ENCODE peak calls at places on chromosome 5, in four cellular contexts. J, E, B and Z are unnamed samples.
A peak's percentile ranks its signal among the peaks of the same experiment; 100 is the strongest.

GRCh38 chr5:126846344-126846743 is 69.4 kb downstream of the LMNB1 start:
- DNase-seq in E (no peak), J (no peak), B (no peak), Z (no peak)

GRCh38 chr5:173329370-173330150 is 1.3 kb upstream of the STC2 start:
- DNase-seq in B (no peak), J (no peak), E (peak; percentile 88), Z (no peak)

GRCh38 chr5:59665086-59665831 is 228.3 kb downstream of the PDE4D start:
- DNase-seq in B (no peak), E (no peak), J (no peak), Z (no peak)

GRCh38 chr5:116553366-116553765 is 21.3 kb downstream of the SEMA6A start:
- DNase-seq in B (no peak), E (no peak), J (no peak), Z (no peak)

GRCh38 chr5:52684056-52684455 is 103.7 kb upstream of the ITGA1 start:
- DNase-seq in E (no peak), J (no peak), B (no peak), Z (no peak)

GRCh38 chr5:78754655-78755054 is 106.1 kb upstream of the LHFPL2 start:
- DNase-seq in B (no peak), E (no peak), J (no peak), Z (no peak)

GRCh38 chr5:74643160-74643562 is 2.6 kb upstream of the ENC1 start:
- DNase-seq in E (no peak), B (no peak), J (no peak), Z (no peak)

GRCh38 chr5:176355400-176356178 is 6.0 kb downstream of the KIAA1191 start:
- DNase-seq in E (no peak), B (no peak), J (no peak), Z (no peak)

GRCh38 chr5:136031713-136032112 is 2.9 kb downstream of the TGFBI start:
- DNase-seq in E (no peak), B (no peak), J (no peak), Z (no peak)

GRCh38 chr5:83433891-83434290 is 37.7 kb upstream of the VCAN start:
- DNase-seq in B (no peak), E (no peak), J (no peak), Z (no peak)

GRCh38 chr5:313265-313664 is 8.2 kb upstream of the AHRR start:
- DNase-seq in J (no peak), E (no peak), B (no peak), Z (no peak)

GRCh38 chr5:110333384-110333783 is 393.1 kb downstream of the TMEM232 start:
- DNase-seq in B (no peak), J (no peak), E (no peak), Z (no peak)

GRCh38 chr5:152514827-152515397 is 109.8 kb upstream of the NMUR2 start:
- DNase-seq in B (no peak), J (no peak), E (no peak), Z (no peak)

GRCh38 chr5:172939045-172939444 is 20.2 kb upstream of the RPL26L1 start:
- DNase-seq in J (no peak), E (no peak), B (no peak), Z (no peak)

GRCh38 chr5:17411436-17411835 is 86.6 kb upstream of the TAF11L2 start:
- DNase-seq in J (no peak), E (no peak), B (no peak), Z (no peak)

GRCh38 chr5:10789021-10789420 is 28.0 kb upstream of the DAP start:
- DNase-seq in E (no peak), J (no peak), B (no peak), Z (no peak)

GRCh38 chr5:19928556-19929421 is 59.2 kb downstream of the CDH18 start:
- DNase-seq in J (no peak), B (no peak), E (no peak), Z (no peak)

GRCh38 chr5:81315336-81315735 is 13.9 kb downstream of the ZCCHC9 start:
- DNase-seq in B (no peak), J (no peak), E (no peak), Z (no peak)

GRCh38 chr5:176691524-176691923 is 44.2 kb downstream of the TSPAN17 start:
- DNase-seq in B (no peak), J (no peak), E (no peak), Z (no peak)

GRCh38 chr5:13814293-13814692 is 130.2 kb downstream of the DNAH5 start:
- DNase-seq in J (no peak), B (no peak), E (no peak), Z (no peak)

GRCh38 chr5:133421394-133421793 is 190.9 kb downstream of the FSTL4 start:
- DNase-seq in B (peak; percentile 49), J (no peak), E (peak; percentile 38), Z (no peak)

GRCh38 chr5:178768371-178769260 is 38.2 kb upstream of the ZNF354A start:
- DNase-seq in J (no peak), E (peak; percentile 37), B (no peak), Z (no peak)
- H3K9me3 ChIP-seq in J (no peaks in the 10 kb centered on the region), E (no peaks in the 10 kb centered on the region), B (peaks cover 74% of the 10 kb centered on the region), Z (no peaks in the 10 kb centered on the region)

GRCh38 chr5:2892601-2893000 is 141.1 kb upstream of the IRX2 start:
- DNase-seq in E (no peak), B (no peak), J (no peak), Z (no peak)

GRCh38 chr5:2888520-2889060 is 137.1 kb upstream of the IRX2 start:
- DNase-seq in B (no peak), J (no peak), E (no peak), Z (no peak)

GRCh38 chr5:2894347-2895135 is 143.1 kb upstream of the IRX2 start:
- DNase-seq in J (no peak), B (no peak), E (no peak), Z (no peak)

GRCh38 chr5:2889946-2890475 is 138.5 kb upstream of the IRX2 start:
- DNase-seq in J (no peak), B (no peak), E (no peak), Z (no peak)

DNA sequence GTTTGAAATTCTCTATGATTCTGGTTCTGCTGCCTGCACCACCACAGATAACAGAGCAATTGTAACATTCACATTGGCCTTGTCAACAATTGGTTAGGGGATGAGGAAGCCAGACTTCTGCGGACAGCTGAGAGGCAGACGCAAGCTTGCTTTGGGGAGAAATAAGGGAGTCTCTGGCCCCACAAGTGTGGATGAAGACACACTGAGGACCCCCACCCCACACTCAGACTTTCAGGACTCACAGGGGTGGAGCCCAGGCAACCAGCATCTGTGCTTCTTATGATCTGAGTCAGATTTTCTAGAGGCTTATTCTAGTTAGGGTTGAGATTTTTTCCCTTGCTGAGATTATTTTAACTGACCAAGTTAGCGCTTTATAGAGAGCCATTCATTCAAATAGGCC is 140.3 kb upstream of the IRX2 start:
- DNase-seq in B (no peak), J (no peak), E (no peak), Z (no peak)
- H3K9me3 ChIP-seq in B (no peaks in the 10 kb centered on the region), J (no peaks in the 10 kb centered on the region), E (no peaks in the 10 kb centered on the region), Z (no peaks in the 10 kb centered on the region)

DNA sequence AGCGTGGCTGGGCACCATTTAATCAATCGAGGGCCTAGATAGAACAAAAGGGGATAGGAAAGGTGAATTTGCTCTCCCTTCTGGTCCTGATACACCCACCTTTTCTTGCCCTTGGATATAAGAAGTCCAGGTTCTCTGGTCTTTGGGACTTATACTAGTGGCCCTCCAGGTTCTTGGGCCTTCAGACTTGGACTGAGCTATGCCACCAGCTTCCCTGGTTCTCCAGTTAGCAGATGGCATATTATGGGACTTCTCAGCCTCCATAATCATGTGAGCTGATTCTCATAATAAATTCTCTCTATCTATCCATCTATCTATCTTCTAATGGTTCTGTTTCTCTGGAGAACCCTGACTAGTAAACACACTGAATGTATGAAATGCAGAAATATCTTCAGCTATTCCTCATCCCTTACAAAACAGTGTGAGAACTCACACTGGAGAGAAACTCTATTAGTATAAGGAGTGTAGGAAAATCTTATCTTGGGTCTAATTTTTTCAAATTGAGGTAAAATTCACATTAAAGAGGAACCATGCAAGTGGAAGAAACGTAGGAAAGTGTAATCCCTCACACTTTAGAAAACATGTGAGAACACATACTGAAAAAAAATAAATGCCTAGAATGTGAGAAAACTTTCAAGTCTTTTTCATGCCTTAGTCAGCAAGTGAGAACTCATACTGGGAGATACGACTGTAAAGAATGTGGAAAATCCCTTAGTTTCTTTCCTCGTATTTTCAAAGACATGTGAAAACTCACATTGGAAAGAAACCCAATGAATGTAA is 15.5 kb downstream of the PCDHB15 start:
- DNase-seq in B (no peak), J (no peak), E (no peak), Z (no peak)
- H3K9me3 ChIP-seq in B (peaks cover 74% of the 10 kb centered on the region), J (peaks cover 38% of the 10 kb centered on the region), E (peaks cover 100% of the 10 kb centered on the region), Z (peaks cover 25% of the 10 kb centered on the region)

GRCh38 chr5:112240011-112240410 is 179.1 kb downstream of the EPB41L4A start:
- DNase-seq in E (no peak), B (no peak), J (no peak), Z (no peak)
- H3K9me3 ChIP-seq in E (no peaks in the 10 kb centered on the region), B (no peaks in the 10 kb centered on the region), J (no peaks in the 10 kb centered on the region), Z (no peaks in the 10 kb centered on the region)

GRCh38 chr5:147773587-147773986 is 8.9 kb downstream of the JAKMIP2 start:
- DNase-seq in E (no peak), J (no peak), B (no peak), Z (no peak)
- H3K9me3 ChIP-seq in E (no peaks in the 10 kb centered on the region), J (no peaks in the 10 kb centered on the region), B (peaks cover 6% of the 10 kb centered on the region), Z (no peaks in the 10 kb centered on the region)

DNA sequence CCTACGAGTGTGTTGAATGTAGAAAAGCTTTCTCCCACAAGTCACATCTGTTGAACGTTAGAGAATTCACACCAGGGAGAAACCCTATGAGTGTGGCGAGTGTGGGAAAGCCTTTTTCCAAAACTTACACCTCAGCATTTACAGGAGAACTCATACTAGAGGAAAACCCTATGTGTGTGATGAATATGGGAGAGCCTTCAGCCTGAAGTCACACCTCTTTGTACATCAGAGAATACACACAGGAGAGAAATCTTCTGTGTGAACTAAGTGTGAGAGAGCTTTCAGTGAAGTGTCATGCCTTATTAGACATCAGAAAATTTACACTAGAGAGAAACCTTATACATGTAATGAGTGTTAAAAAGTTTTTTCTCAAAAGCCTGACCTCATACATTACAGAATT is 41.8 kb upstream of the GPX3 start:
- DNase-seq in E (no peak), J (no peak), B (no peak), Z (no peak)
- H3K9me3 ChIP-seq in E (peaks cover 21% of the 10 kb centered on the region), J (no peaks in the 10 kb centered on the region), B (peaks cover 31% of the 10 kb centered on the region), Z (no peaks in the 10 kb centered on the region)

GRCh38 chr5:180251141-180251540 is 40.7 kb downstream of the MAPK9 start:
- DNase-seq in E (no peak), B (no peak), J (no peak), Z (no peak)
- H3K9me3 ChIP-seq in E (peaks cover 90% of the 10 kb centered on the region), B (peaks cover 51% of the 10 kb centered on the region), J (peaks cover 48% of the 10 kb centered on the region), Z (peaks cover 21% of the 10 kb centered on the region)

GRCh38 chr5:149094996-149095395 is 32.1 kb upstream of the SH3TC2 start:
- DNase-seq in B (no peak), E (no peak), J (no peak), Z (no peak)
- H3K9me3 ChIP-seq in B (no peaks in the 10 kb centered on the region), E (peaks cover 18% of the 10 kb centered on the region), J (no peaks in the 10 kb centered on the region), Z (no peaks in the 10 kb centered on the region)